ENCODE peak calls at places on chromosomes 11 and 22, in eight cellular contexts. N is HTR-8/SVneo; C is activated T-helper 1 cell treated with anti-CD3 and anti-CD28 coated beads, Interleukin-2, amount 50 U/mL, for 16 hours; M is neural crest cell; Q is mucosa of gallbladder; B is activated T-cell treated with anti-CD3 and anti-CD28 coated beads, Interleukin-2, amount 50 U/mL, for 24 hours; E is HuH-7; W is stimulated activated naive CD4-positive, alpha-beta T cell. X is an unnamed sample.

GRCh38 chr11:499201-500076 is 7.6 kb downstream of the RNH1 start:
- DNase-seq in N (no peak), C (no peak), M (no peak), Q (no peak), B (no peak), E (no peak), W (no peak), X (no peak)

GRCh38 chr11:15943418-15944197 is 412.7 kb downstream of the SOX6 start:
- DNase-seq in N (no peak), C (no peak), M (no peak), Q (no peak), B (no peak), E (no peak), W (no peak), X (no peak)

GRCh38 chr11:9180784-9181183 is 84.4 kb downstream of the DENND5A start:
- DNase-seq in N (no peak), C (no peak), M (no peak), Q (no peak), B (no peak), E (no peak), W (no peak), X (no peak)

GRCh38 chr11:134915212-134915611 is 503.2 kb upstream of the B3GAT1 start:
- DNase-seq in N (no peak), C (no peak), M (no peak), Q (peak), B (no peak), E (no peak), W (no peak), X (no peak)

GRCh38 chr11:34345991-34346480 is 11.8 kb downstream of the ABTB2 start:
- DNase-seq in N (no peak), C (no peak), M (no peak), Q (no peak), B (no peak), E (no peak), W (no peak), X (no peak)

GRCh38 chr22:46082633-46083032 is 67.7 kb upstream of the PPARA start:
- DNase-seq in N (no peak), C (no peak), M (no peak), Q (no peak), B (no peak), E (no peak), W (no peak), X (no peak)

GRCh38 chr11:76385903-76386302 is 4.8 kb downstream of the GVQW3 start:
- DNase-seq in N (no peak), C (no peak), M (no peak), Q (peak), B (no peak), E (peak), W (no peak), X (no peak)

GRCh38 chr11:46308632-46309419 is 31.4 kb downstream of the CREB3L1 start:
- DNase-seq in N (peak), C (peak), M (peak), Q (peak), B (peak), E (peak), W (peak), X (peak)

GRCh38 chr11:90738799-90739198 is 516.0 kb upstream of the CHORDC1 start:
- DNase-seq in N (no peak), C (no peak), M (no peak), Q (no peak), B (no peak), E (no peak), W (no peak), X (no peak)

GRCh38 chr11:83241291-83241946 is 44.7 kb downstream of the CCDC90B start:
- DNase-seq in N (peak), C (no peak), M (peak), Q (peak), B (no peak), E (no peak), W (no peak), X (no peak)

GRCh38 chr22:23399367-23400285 is 180.5 kb downstream of the IGLL1 start:
- DNase-seq in N (no peak), C (no peak), M (no peak), Q (no peak), B (peak), E (no peak), W (no peak), X (no peak)

GRCh38 chr11:18958221-18958910 is 19.2 kb upstream of the MRGPRX1 start:
- DNase-seq in N (no peak), C (no peak), M (no peak), Q (no peak), B (no peak), E (no peak), W (no peak), X (no peak)

GRCh38 chr22:27460596-27461347 is 340.8 kb downstream of the MN1 start:
- DNase-seq in N (no peak), C (no peak), M (no peak), Q (peak), B (no peak), E (no peak), W (no peak), X (no peak)

X was measured in immature natural killer cell.